ENCODE peak calls at places on chromosome 22, in six cellular contexts. One of them, this sample, is unnamed.

GRCh38 chr22:17836977-17837742 is 62.9 kb upstream of the BID start:
- DNase-seq in heart left ventricle: no peak
- DNase-seq in PC-9: peak; percentile 7
- DNase-seq in right atrium auricular region: no peak
- DNase-seq in Karpas-422: no peak
- DNase-seq in IMR-90: no peak
- DNase-seq in this sample: no peak

GRCh38 chr22:43346521-43346929 is 3.4 kb upstream of the SCUBE1 start:
- DNase-seq in heart left ventricle: no peak
- DNase-seq in PC-9: peak; percentile 66
- DNase-seq in right atrium auricular region: no peak
- DNase-seq in Karpas-422: peak; percentile 84
- DNase-seq in IMR-90: no peak
- DNase-seq in this sample: peak; percentile 59

GRCh38 chr22:41021039-41021654 is 70.0 kb downstream of the RBX1 start:
- DNase-seq in heart left ventricle: no peak
- DNase-seq in PC-9: peak; percentile 29
- DNase-seq in right atrium auricular region: no peak
- DNase-seq in Karpas-422: peak; percentile 47
- DNase-seq in IMR-90: no peak
- DNase-seq in this sample: peak; percentile 6

GRCh38 chr22:25630446-25630845 is 66.0 kb downstream of the GRK3 start:
- DNase-seq in heart left ventricle: no peak
- DNase-seq in PC-9: no peak
- DNase-seq in right atrium auricular region: no peak
- DNase-seq in Karpas-422: no peak
- DNase-seq in IMR-90: no peak
- DNase-seq in this sample: no peak

GRCh38 chr22:35733742-35734516 is 16.3 kb downstream of the APOL5 start:
- DNase-seq in heart left ventricle: no peak
- DNase-seq in PC-9: no peak
- DNase-seq in right atrium auricular region: no peak
- DNase-seq in Karpas-422: no peak
- DNase-seq in IMR-90: no peak
- DNase-seq in this sample: no peak

GRCh38 chr22:30731658-30732057 is 37.0 kb downstream of the OSBP2 start:
- DNase-seq in heart left ventricle: no peak
- DNase-seq in PC-9: no peak
- DNase-seq in right atrium auricular region: no peak
- DNase-seq in Karpas-422: no peak
- DNase-seq in IMR-90: no peak
- DNase-seq in this sample: no peak

GRCh38 chr22:40951795-40952602 is 821 bp downstream of the RBX1 start:
- DNase-seq in heart left ventricle: no peak
- DNase-seq in PC-9: no peak
- DNase-seq in right atrium auricular region: no peak
- DNase-seq in Karpas-422: peak; percentile 65
- DNase-seq in IMR-90: peak; percentile 15
- DNase-seq in this sample: no peak

GRCh38 chr22:25668437-25668836 is 73.6 kb upstream of the MYO18B start:
- DNase-seq in heart left ventricle: no peak
- DNase-seq in PC-9: no peak
- DNase-seq in right atrium auricular region: no peak
- DNase-seq in Karpas-422: no peak
- DNase-seq in IMR-90: peak; percentile 52
- DNase-seq in this sample: no peak

GRCh38 chr22:38239101-38239761 is 33.6 kb downstream of the TMEM184B start:
- DNase-seq in heart left ventricle: no peak
- DNase-seq in PC-9: peak; percentile 89
- DNase-seq in right atrium auricular region: no peak
- DNase-seq in Karpas-422: no peak
- DNase-seq in IMR-90: peak; percentile 98
- DNase-seq in this sample: peak; percentile 77

GRCh38 chr22:44546686-44547310 is 48.8 kb upstream of the RTL6 start:
- DNase-seq in heart left ventricle: no peak
- DNase-seq in PC-9: no peak
- DNase-seq in right atrium auricular region: no peak
- DNase-seq in Karpas-422: no peak
- DNase-seq in IMR-90: no peak
- DNase-seq in this sample: no peak

GRCh38 chr22:29167032-29167911 is 38.4 kb upstream of the EMID1 start:
- DNase-seq in heart left ventricle: no peak
- DNase-seq in PC-9: no peak
- DNase-seq in right atrium auricular region: no peak
- DNase-seq in Karpas-422: peak; percentile 96
- DNase-seq in IMR-90: no peak
- DNase-seq in this sample: no peak

GRCh38 chr22:29661355-29661754 is 57.9 kb downstream of the NF2 start:
- DNase-seq in heart left ventricle: no peak
- DNase-seq in PC-9: no peak
- DNase-seq in right atrium auricular region: no peak
- DNase-seq in Karpas-422: no peak
- DNase-seq in IMR-90: peak; percentile 58
- DNase-seq in this sample: peak; percentile 20

GRCh38 chr22:20569059-20570058 is 61.9 kb downstream of the MED15 start:
- DNase-seq in heart left ventricle: peak; percentile 75
- DNase-seq in PC-9: peak; percentile 85
- DNase-seq in right atrium auricular region: peak; percentile 84
- DNase-seq in Karpas-422: no peak
- DNase-seq in IMR-90: peak; percentile 99
- DNase-seq in this sample: peak; percentile 91

GRCh38 chr22:48897959-48898358 is 929.7 kb downstream of the BRD1 start:
- DNase-seq in heart left ventricle: no peak
- DNase-seq in PC-9: no peak
- DNase-seq in right atrium auricular region: peak; percentile 23
- DNase-seq in Karpas-422: no peak
- DNase-seq in IMR-90: no peak
- DNase-seq in this sample: no peak

GRCh38 chr22:24105018-24105360 is 76.3 kb upstream of the SUSD2 start:
- DNase-seq in heart left ventricle: peak; percentile 57
- DNase-seq in PC-9: no peak
- DNase-seq in right atrium auricular region: peak; percentile 73
- DNase-seq in Karpas-422: no peak
- DNase-seq in IMR-90: peak; percentile 51
- DNase-seq in this sample: no peak

GRCh38 chr22:41366323-41367014 is 15.3 kb upstream of the TEF start:
- DNase-seq in heart left ventricle: no peak
- DNase-seq in PC-9: no peak
- DNase-seq in right atrium auricular region: peak; percentile 61
- DNase-seq in Karpas-422: no peak
- DNase-seq in IMR-90: no peak
- DNase-seq in this sample: no peak

GRCh38 chr22:41479671-41480396 is 10.9 kb downstream of the ACO2 start:
- DNase-seq in heart left ventricle: no peak
- DNase-seq in PC-9: no peak
- DNase-seq in right atrium auricular region: no peak
- DNase-seq in Karpas-422: peak; percentile 70
- DNase-seq in IMR-90: peak; percentile 73
- DNase-seq in this sample: no peak

GRCh38 chr22:19879996-19880785 is 25.5 kb upstream of the GNB1L start:
- DNase-seq in heart left ventricle: no peak
- DNase-seq in PC-9: no peak
- DNase-seq in right atrium auricular region: no peak
- DNase-seq in Karpas-422: no peak
- DNase-seq in IMR-90: no peak
- DNase-seq in this sample: no peak

GRCh38 chr22:23836692-23837495 is 1.9 kb downstream of the DERL3 start:
- DNase-seq in heart left ventricle: no peak
- DNase-seq in PC-9: no peak
- DNase-seq in right atrium auricular region: no peak
- DNase-seq in Karpas-422: peak; percentile 61
- DNase-seq in IMR-90: no peak
- DNase-seq in this sample: no peak

GRCh38 chr22:42977574-42977973 is 37.4 kb downstream of the PACSIN2 start:
- DNase-seq in heart left ventricle: no peak
- DNase-seq in PC-9: no peak
- DNase-seq in right atrium auricular region: no peak
- DNase-seq in Karpas-422: no peak
- DNase-seq in IMR-90: no peak
- DNase-seq in this sample: no peak

GRCh38 chr22:27997538-27997937 is 78.5 kb upstream of the PITPNB start:
- DNase-seq in heart left ventricle: peak; percentile 6
- DNase-seq in PC-9: no peak
- DNase-seq in right atrium auricular region: no peak
- DNase-seq in Karpas-422: no peak
- DNase-seq in IMR-90: peak; percentile 25
- DNase-seq in this sample: no peak

GRCh38 chr22:20459152-20459542 is 21.5 kb upstream of the SCARF2 start:
- DNase-seq in heart left ventricle: no peak
- DNase-seq in PC-9: no peak
- DNase-seq in right atrium auricular region: no peak
- DNase-seq in Karpas-422: no peak
- DNase-seq in IMR-90: no peak
- DNase-seq in this sample: no peak

GRCh38 chr22:43435851-43436535 is 24.2 kb downstream of the MPPED1 start:
- DNase-seq in heart left ventricle: no peak
- DNase-seq in PC-9: no peak
- DNase-seq in right atrium auricular region: no peak
- DNase-seq in Karpas-422: no peak
- DNase-seq in IMR-90: no peak
- DNase-seq in this sample: no peak

GRCh38 chr22:50445880-50446707 is 28.7 kb downstream of the SBF1 start:
- DNase-seq in heart left ventricle: peak; percentile 21
- DNase-seq in PC-9: no peak
- DNase-seq in right atrium auricular region: no peak
- DNase-seq in Karpas-422: no peak
- DNase-seq in IMR-90: no peak
- DNase-seq in this sample: no peak

GRCh38 chr22:50445071-50445879 is 29.6 kb downstream of the SBF1 start:
- DNase-seq in heart left ventricle: peak; percentile 25
- DNase-seq in PC-9: no peak
- DNase-seq in right atrium auricular region: no peak
- DNase-seq in Karpas-422: peak; percentile 54
- DNase-seq in IMR-90: no peak
- DNase-seq in this sample: no peak

GRCh38 chr22:50443801-50444625 is 30.8 kb downstream of the SBF1 start:
- DNase-seq in heart left ventricle: peak; percentile 28
- DNase-seq in PC-9: no peak
- DNase-seq in right atrium auricular region: no peak
- DNase-seq in Karpas-422: no peak
- DNase-seq in IMR-90: no peak
- DNase-seq in this sample: no peak

GRCh38 chr22:50443202-50443601 is 31.6 kb downstream of the SBF1 start:
- DNase-seq in heart left ventricle: peak; percentile 27
- DNase-seq in PC-9: no peak
- DNase-seq in right atrium auricular region: no peak
- DNase-seq in Karpas-422: no peak
- DNase-seq in IMR-90: no peak
- DNase-seq in this sample: no peak

DNA sequence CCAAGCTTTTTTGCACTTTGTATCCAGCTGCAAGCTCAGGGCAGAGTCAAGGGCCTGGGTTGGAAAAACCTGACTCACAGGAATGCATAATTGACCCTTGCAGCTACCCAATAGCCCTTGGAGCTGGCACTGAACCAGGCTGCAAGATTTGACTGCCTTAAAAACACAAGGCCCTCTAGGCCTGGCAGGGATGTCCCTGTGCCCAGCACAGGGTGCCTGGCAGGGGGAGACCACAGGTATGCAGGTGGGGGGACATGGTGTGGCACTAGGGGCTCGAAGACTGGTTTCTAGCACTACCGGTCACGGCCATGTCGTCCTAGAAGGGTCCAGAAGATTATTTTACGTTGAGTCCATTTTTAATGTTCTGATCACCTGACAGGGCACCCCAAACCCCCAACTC is 30.2 kb downstream of the SBF1 start:
- DNase-seq in heart left ventricle: peak; percentile 28
- DNase-seq in PC-9: peak; percentile 44
- DNase-seq in right atrium auricular region: no peak
- DNase-seq in Karpas-422: peak; percentile 49
- DNase-seq in IMR-90: peak; percentile 78
- DNase-seq in this sample: no peak
- H3K27ac ChIP-seq in heart left ventricle: no peak overlapping the region
- H3K27ac ChIP-seq in PC-9: no peak overlapping the region
- H3K27ac ChIP-seq in right atrium auricular region: no peak overlapping the region
- H3K27ac ChIP-seq in Karpas-422: no peak overlapping the region
- H3K27ac ChIP-seq in IMR-90: no peak overlapping the region
- H3K27ac ChIP-seq in this sample: peak overlapping the region; percentile 57

DNA sequence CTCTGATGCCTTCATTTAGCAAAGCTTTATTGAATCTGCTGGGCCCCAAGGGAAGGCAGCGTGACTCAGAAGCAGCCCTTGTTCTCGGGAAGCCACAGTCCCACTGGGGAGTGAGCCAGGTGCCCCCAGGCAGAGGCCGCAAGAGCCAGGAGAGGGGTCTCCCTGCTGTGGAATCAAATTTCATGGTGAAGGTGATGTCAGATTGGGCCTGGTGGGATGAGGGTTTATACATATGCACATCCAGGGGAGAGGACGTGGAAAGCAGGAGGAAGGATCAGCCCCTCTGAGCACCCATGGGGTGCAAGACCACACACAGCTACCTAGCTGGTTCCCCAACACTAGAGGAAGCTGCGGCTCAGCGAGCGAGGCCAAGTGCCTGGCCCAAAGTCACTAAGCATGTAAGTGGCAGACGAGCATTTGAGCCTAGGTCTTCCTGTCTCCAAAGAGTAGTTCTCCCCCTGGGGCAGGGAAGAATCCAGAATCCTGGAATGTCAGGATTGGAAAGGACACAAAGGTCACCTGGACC is 2.0 kb downstream of the SYNGR1 start:
- DNase-seq in heart left ventricle: no peak
- DNase-seq in PC-9: peak; percentile 25
- DNase-seq in right atrium auricular region: no peak
- DNase-seq in Karpas-422: peak; percentile 89
- DNase-seq in IMR-90: peak; percentile 44
- DNase-seq in this sample: no peak
- H3K27ac ChIP-seq in heart left ventricle: no peak overlapping the region
- H3K27ac ChIP-seq in PC-9: no peak overlapping the region
- H3K27ac ChIP-seq in right atrium auricular region: peak overlapping the region; percentile 81
- H3K27ac ChIP-seq in Karpas-422: peak overlapping the region; percentile 94
- H3K27ac ChIP-seq in IMR-90: no peak overlapping the region
- H3K27ac ChIP-seq in this sample: peak overlapping the region; percentile 8

GRCh38 chr22:45833613-45834012 is 143.3 kb downstream of the WNT7B start:
- DNase-seq in heart left ventricle: no peak
- DNase-seq in PC-9: no peak
- DNase-seq in right atrium auricular region: no peak
- DNase-seq in Karpas-422: no peak
- DNase-seq in IMR-90: no peak
- DNase-seq in this sample: no peak
- H3K27ac ChIP-seq in heart left ventricle: no peak overlapping the region
- H3K27ac ChIP-seq in PC-9: no peak overlapping the region
- H3K27ac ChIP-seq in right atrium auricular region: no peak overlapping the region
- H3K27ac ChIP-seq in Karpas-422: no peak overlapping the region
- H3K27ac ChIP-seq in IMR-90: no peak overlapping the region
- H3K27ac ChIP-seq in this sample: peak overlapping the region; percentile 82

DNA sequence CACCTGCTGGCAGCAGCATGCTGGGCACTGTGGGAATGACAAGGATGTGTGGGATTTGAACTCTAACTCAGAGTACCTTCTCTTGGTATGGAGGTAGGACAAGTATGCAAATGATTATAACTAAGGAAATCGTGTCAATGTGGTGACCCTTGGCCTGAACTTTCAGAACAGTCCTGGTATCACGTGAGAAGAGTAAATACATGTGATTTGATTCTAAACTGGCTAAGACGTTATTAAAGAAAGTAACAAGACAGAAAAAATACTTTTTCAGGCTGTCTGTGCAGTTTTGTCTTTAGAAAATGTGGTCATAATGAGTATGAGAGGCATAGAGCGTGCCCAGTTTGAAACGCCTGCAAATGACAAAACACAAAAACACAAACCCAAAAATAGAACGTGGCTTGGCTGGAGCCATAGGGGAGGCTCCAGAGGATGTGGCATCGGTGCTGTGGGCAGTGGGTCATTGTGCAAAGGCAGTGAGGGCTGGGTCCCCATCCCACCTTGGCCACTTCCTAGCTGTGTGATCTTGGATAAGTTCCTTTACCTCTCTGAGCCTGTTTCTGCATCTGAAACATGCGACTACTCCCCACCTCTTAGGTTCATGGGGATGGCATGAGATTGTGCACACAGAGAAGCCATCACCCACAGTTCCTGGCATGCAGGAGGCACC is 18.4 kb upstream of the IL2RB start:
- DNase-seq in heart left ventricle: no peak
- DNase-seq in PC-9: no peak
- DNase-seq in right atrium auricular region: no peak
- DNase-seq in Karpas-422: no peak
- DNase-seq in IMR-90: no peak
- DNase-seq in this sample: no peak
- H3K27ac ChIP-seq in heart left ventricle: no peak overlapping the region
- H3K27ac ChIP-seq in PC-9: no peak overlapping the region
- H3K27ac ChIP-seq in right atrium auricular region: peak overlapping the region; percentile 25
- H3K27ac ChIP-seq in Karpas-422: no peak overlapping the region
- H3K27ac ChIP-seq in IMR-90: no peak overlapping the region
- H3K27ac ChIP-seq in this sample: no peak overlapping the region

This sample was measured in RWPE1.